ENCODE peak calls at places on chromosomes 16 and 17, in nine cellular contexts. D is mesothelial cell of epicardium; H is kidney glomerular epithelial cell; M is activated CD4-positive, alpha-beta T cell treated with anti-CD3 and anti-CD28 coated beads, Interleukin-2, amount 10 ng/mL, durations not matched to agents 7 days and 5 days; Q is posterior cingulate gyrus; E is putamen; S is natural killer cell; N is choroid plexus epithelial cell; U is MV-4-11. C is an unnamed sample.

GRCh38 chr16:21952040-21952792 is 945 bp upstream of the UQCRC2 start:
- DNase-seq in D (peak; percentile 66), H (no peak), M (peak; percentile 81), Q (peak; percentile 90), E (peak; percentile 73), S (peak; percentile 64), N (peak; percentile 74), U (peak; percentile 63), C (peak; percentile 64)

GRCh38 chr17:58447039-58447975 is 30.0 kb upstream of the RNF43 start:
- DNase-seq in D (peak; percentile 66), H (peak; percentile 57), M (peak; percentile 82), Q (no peak), E (peak; percentile 10), S (peak; percentile 56), N (peak; percentile 94), U (peak; percentile 77), C (peak; percentile 72)

GRCh38 chr16:8889893-8890548 is 7.9 kb downstream of the LITAFD start:
- DNase-seq in D (no peak), H (no peak), M (no peak), Q (peak; percentile 48), E (no peak), S (no peak), N (no peak), U (no peak), C (no peak)

GRCh38 chr16:2295056-2295798 is 27.3 kb upstream of the RNPS1 start:
- DNase-seq in D (no peak), H (no peak), M (no peak), Q (no peak), E (peak; percentile 38), S (no peak), N (no peak), U (peak; percentile 84), C (no peak)

GRCh38 chr16:22192261-22193133 is 13.6 kb upstream of the EEF2K start:
- DNase-seq in D (no peak), H (no peak), M (peak; percentile 88), Q (no peak), E (peak; percentile 68), S (peak; percentile 83), N (peak; percentile 98), U (peak; percentile 93), C (peak; percentile 23)

GRCh38 chr16:14248791-14249190 is 177.7 kb downstream of the MRTFB start:
- DNase-seq in D (no peak), H (no peak), M (no peak), Q (no peak), E (no peak), S (no peak), N (peak; percentile 8), U (no peak), C (no peak)

GRCh38 chr17:37492167-37492566 is 2.5 kb downstream of the DUSP14 start:
- DNase-seq in D (no peak), H (no peak), M (no peak), Q (no peak), E (no peak), S (no peak), N (no peak), U (no peak), C (no peak)

GRCh38 chr16:48955791-48956190 is 325.8 kb downstream of the CBLN1 start:
- DNase-seq in D (no peak), H (no peak), M (no peak), Q (no peak), E (no peak), S (no peak), N (no peak), U (no peak), C (peak; percentile 89)

GRCh38 chr16:11208916-11209665 is 46.9 kb downstream of the SOCS1 start:
- DNase-seq in D (no peak), H (no peak), M (no peak), Q (no peak), E (no peak), S (no peak), N (no peak), U (peak; percentile 84), C (no peak)

GRCh38 chr17:39605492-39606433 is 2.0 kb downstream of the NEUROD2 start:
- DNase-seq in D (no peak), H (no peak), M (no peak), Q (peak; percentile 75), E (no peak), S (no peak), N (no peak), U (no peak), C (no peak)

GRCh38 chr17:80457236-80457856 is 19.1 kb downstream of the NPTX1 start:
- DNase-seq in D (no peak), H (no peak), M (no peak), Q (no peak), E (no peak), S (no peak), N (no peak), U (peak; percentile 88), C (no peak)

GRCh38 chr16:19899605-19899955 is 14.9 kb upstream of the GPRC5B start:
- DNase-seq in D (no peak), H (no peak), M (no peak), Q (no peak), E (no peak), S (no peak), N (no peak), U (no peak), C (no peak)

GRCh38 chr17:4043862-4044261 is 79.6 kb upstream of the ATP2A3 start:
- DNase-seq in D (no peak), H (no peak), M (peak; percentile 55), Q (no peak), E (no peak), S (peak; percentile 69), N (no peak), U (peak; percentile 10), C (no peak)

GRCh38 chr16:16004314-16004749 is 54.9 kb downstream of the ABCC1 start:
- DNase-seq in D (no peak), H (peak; percentile 28), M (no peak), Q (no peak), E (no peak), S (no peak), N (peak; percentile 88), U (no peak), C (no peak)

GRCh38 chr16:87371261-87371866 is 12.2 kb downstream of the FBXO31 start:
- DNase-seq in D (no peak), H (no peak), M (no peak), Q (peak; percentile 54), E (no peak), S (no peak), N (no peak), U (peak; percentile 16), C (no peak)

GRCh38 chr17:61478026-61478789 is 26.0 kb downstream of the TBX4 start:
- DNase-seq in D (no peak), H (no peak), M (no peak), Q (no peak), E (no peak), S (no peak), N (no peak), U (no peak), C (no peak)